ENCODE peak calls at places on chromosomes 2 and 18, in six cellular contexts. D is heart left ventricle, A is upper lobe of left lung, K is testis, T is uterus, V is HCT116. I is an unnamed sample. For H3K4me1, the result is how much of the 10 kb centered on the place peaks cover.

GRCh38 chr2:3492951-3493609 is 26.3 kb downstream of the ADI1 start:
- DNase-seq in T (peak), A (no peak), D (no peak), V (no peak), K (no peak), I (peak)

GRCh38 chr2:240351088-240351741 is 84.2 kb upstream of the GPC1 start:
- DNase-seq in K (no peak), T (no peak), A (no peak), D (peak), V (no peak), I (no peak)

GRCh38 chr2:54763636-54764291 is 40.3 kb downstream of the EML6 start:
- DNase-seq in V (no peak), D (no peak), K (peak), A (no peak), T (no peak), I (no peak)

GRCh38 chr2:79437416-79438281 is 75.2 kb upstream of the CTNNA2 start:
- DNase-seq in V (no peak), K (no peak), D (no peak), A (no peak), T (no peak), I (no peak)

GRCh38 chr2:194867328-194867727 is 789.7 kb upstream of the SLC39A10 start:
- DNase-seq in D (no peak), K (no peak), V (no peak), A (no peak), T (no peak), I (peak)

GRCh38 chr2:217988014-217988839 is 14.6 kb downstream of the TNS1 start:
- DNase-seq in T (peak), D (peak), K (peak), A (no peak), V (peak), I (peak)

GRCh38 chr2:111617804-111618576 is 266.0 kb downstream of the ANAPC1 start:
- DNase-seq in D (peak), K (peak), T (no peak), A (peak), V (peak), I (peak)

GRCh38 chr2:212539145-212539880 is 711 bp upstream of the ERBB4 start:
- DNase-seq in A (peak), K (peak), D (peak), V (no peak), T (no peak), I (peak)

GRCh38 chr2:124039032-124039431 is 13.9 kb downstream of the CNTNAP5 start:
- DNase-seq in K (no peak), D (no peak), T (no peak), V (no peak), A (no peak), I (no peak)

GRCh38 chr2:120013569-120014223 is 819 bp downstream of the EPB41L5 start:
- DNase-seq in T (no peak), V (peak), K (peak), A (no peak), D (no peak), I (peak)

GRCh38 chr2:3142961-3143571 is 234.6 kb downstream of the EIPR1 start:
- DNase-seq in K (no peak), V (no peak), T (no peak), D (no peak), A (no peak), I (peak)

GRCh38 chr2:62307469-62308389 is 111.8 kb downstream of the B3GNT2 start:
- DNase-seq in T (no peak), V (no peak), A (no peak), D (no peak), K (no peak), I (no peak)

GRCh38 chr2:111522231-111522768 is 361.7 kb downstream of the ANAPC1 start:
- DNase-seq in V (no peak), D (no peak), T (no peak), A (no peak), K (no peak), I (no peak)

GRCh38 chr18:24114924-24115549 is 23.8 kb upstream of the CABYR start:
- DNase-seq in K (peak), T (no peak), D (no peak), A (no peak), V (no peak), I (no peak)

GRCh38 chr2:224576098-224576715 is 9.0 kb downstream of the CUL3 start:
- DNase-seq in T (no peak), A (no peak), K (no peak), D (no peak), V (no peak), I (no peak)

GRCh38 chr2:68746408-68746807 is 11.8 kb downstream of the ARHGAP25 start:
- DNase-seq in A (peak), T (no peak), D (no peak), K (no peak), V (no peak), I (no peak)

GRCh38 chr18:49677762-49678398 is 116.0 kb downstream of the LIPG start:
- DNase-seq in K (no peak), A (no peak), V (no peak), T (no peak), D (no peak), I (no peak)

GRCh38 chr2:12051831-12052230 is 305.4 kb downstream of the LPIN1 start:
- DNase-seq in A (no peak), D (no peak), V (no peak), K (no peak), T (no peak), I (no peak)

GRCh38 chr2:163719278-163719677 is 16.5 kb downstream of the FIGN start:
- DNase-seq in A (no peak), K (no peak), T (no peak), D (no peak), V (no peak), I (no peak)

GRCh38 chr2:101655941-101656422 is 41.5 kb upstream of the MAP4K4 start:
- DNase-seq in T (peak), D (no peak), V (no peak), A (no peak), K (no peak), I (no peak)

GRCh38 chr2:97869722-97870346 is 125.9 kb downstream of the TMEM131 start:
- DNase-seq in K (no peak), A (no peak), V (no peak), D (no peak), T (no peak), I (no peak)

GRCh38 chr18:79404567-79404910 is 8.8 kb downstream of the NFATC1 start:
- DNase-seq in T (no peak), D (no peak), V (no peak), A (peak), K (no peak), I (no peak)
- H3K27ac ChIP-seq in T (no peak), D (no peak), V (no peak), A (peak), K (no peak), I (no peak)

GRCh38 chr2:234761910-234762309 is 189.9 kb upstream of the SH3BP4 start:
- DNase-seq in K (no peak), V (no peak), T (no peak), D (no peak), A (no peak), I (no peak)

GRCh38 chr2:234763051-234763909 is 188.5 kb upstream of the SH3BP4 start:
- DNase-seq in D (no peak), A (no peak), V (no peak), T (no peak), K (no peak), I (no peak)

GRCh38 chr2:234768608-234769196 is 183.1 kb upstream of the SH3BP4 start:
- DNase-seq in A (no peak), D (no peak), K (no peak), V (no peak), T (no peak), I (no peak)

GRCh38 chr2:234765315-234765714 is 186.5 kb upstream of the SH3BP4 start:
- DNase-seq in V (no peak), D (no peak), A (no peak), K (no peak), T (no peak), I (no peak)

DNA sequence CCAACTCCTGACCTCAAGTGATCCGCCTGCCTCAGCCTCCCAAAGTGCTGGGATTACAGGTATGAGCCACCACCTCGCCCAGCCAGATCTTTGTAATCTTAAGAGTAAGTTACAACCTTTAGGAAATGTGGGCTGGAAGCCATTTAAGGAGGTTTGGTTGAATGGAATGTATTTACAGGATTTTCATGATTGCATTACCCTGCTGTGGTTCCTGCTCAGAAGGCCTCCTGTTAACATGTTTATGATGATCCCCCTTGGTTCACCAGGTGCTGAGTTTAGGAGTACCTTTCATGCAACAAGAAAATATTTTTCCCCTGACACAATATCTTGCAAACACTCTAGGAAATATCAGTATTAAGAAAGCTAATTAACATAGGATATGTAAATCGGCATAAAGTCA is 187.4 kb upstream of the SH3BP4 start:
- DNase-seq in K (no peak), D (no peak), T (no peak), A (no peak), V (no peak), I (no peak)
- H3K4me1 ChIP-seq in K (under half), D (under half), T (under half), A (under half), V (under half), I (under half)

GRCh38 chr2:46829240-46829970 is 86.2 kb downstream of the MCFD2 start:
- DNase-seq in V (no peak), K (peak), D (no peak), T (no peak), A (no peak), I (no peak)
- TF ChIP-seq POLR2A in V (no peak), K (no peak), D (no peak), T (no peak), A (no peak), I (no peak)

DNA sequence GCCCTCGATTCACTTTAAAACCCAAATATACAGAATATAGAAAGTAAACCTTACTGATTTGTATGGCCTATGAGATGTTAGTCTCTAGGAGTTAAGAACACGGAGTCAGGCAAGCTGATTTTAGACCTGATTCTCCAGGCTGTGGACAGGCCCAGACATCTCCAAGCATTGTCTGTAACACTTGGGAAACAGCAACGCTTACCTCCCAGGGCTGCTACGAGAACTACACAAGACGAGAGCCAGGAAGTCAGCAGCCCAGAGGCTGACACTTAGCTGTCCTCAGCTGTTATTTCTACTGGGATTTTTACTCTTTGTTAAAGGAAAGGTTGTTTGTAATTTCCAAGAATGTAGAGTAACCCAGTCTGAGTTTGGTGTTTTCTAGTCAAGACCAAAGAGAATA is 123.5 kb downstream of the LAMA1 start:
- DNase-seq in D (no peak), V (no peak), A (no peak), K (no peak), T (peak), I (no peak)
- H3K27ac ChIP-seq in D (no peak), V (no peak), A (no peak), K (no peak), T (peak), I (no peak)

GRCh38 chr2:157900203-157900602 is 24.1 kb upstream of the ACVR1 start:
- DNase-seq in A (no peak), K (no peak), T (no peak), D (no peak), V (no peak), I (no peak)
- H3K4me1 ChIP-seq in A (under half), K (under half), T (under half), D (under half), V (under half), I (under half)

GRCh38 chr2:73112026-73112912 is 479 bp downstream of the RAB11FIP5 start:
- DNase-seq in K (peak), T (no peak), D (peak), V (peak), A (peak), I (peak)
- TF ChIP-seq POLR2A in K (no peak), T (peak), D (no peak), V (no peak), A (peak), I (peak)

I was measured in adrenal gland.